ENCODE peak calls at places on chromosomes 4 and X, in six cellular contexts. One of them, this sample, is unnamed.

GRCh38 chr4:121062466-121062975 is 9.8 kb downstream of the NDNF start:
- DNase-seq in tibial nerve: no peak
- DNase-seq in neural crest cell: no peak
- DNase-seq in MCF 10A: no peak
- DNase-seq in CD14-positive monocyte: no peak
- DNase-seq in HFFc6: no peak
- DNase-seq in this sample: no peak

GRCh38 chr4:95360256-95360903 is 188.4 kb downstream of the UNC5C start:
- DNase-seq in tibial nerve: no peak
- DNase-seq in neural crest cell: no peak
- DNase-seq in MCF 10A: no peak
- DNase-seq in CD14-positive monocyte: no peak
- DNase-seq in HFFc6: no peak
- DNase-seq in this sample: no peak

GRCh38 chr4:162853788-162854187 is 312.9 kb downstream of the NAF1 start:
- DNase-seq in tibial nerve: no peak
- DNase-seq in neural crest cell: no peak
- DNase-seq in MCF 10A: no peak
- DNase-seq in CD14-positive monocyte: no peak
- DNase-seq in HFFc6: no peak
- DNase-seq in this sample: no peak

GRCh38 chrX:40109288-40110008 is 11.7 kb upstream of the BCOR start:
- DNase-seq in tibial nerve: peak
- DNase-seq in neural crest cell: no peak
- DNase-seq in MCF 10A: peak
- DNase-seq in CD14-positive monocyte: no peak
- DNase-seq in HFFc6: no peak
- DNase-seq in this sample: peak

GRCh38 chr4:173524218-173525117 is 5.6 kb downstream of the HAND2 start:
- DNase-seq in tibial nerve: no peak
- DNase-seq in neural crest cell: no peak
- DNase-seq in MCF 10A: no peak
- DNase-seq in CD14-positive monocyte: no peak
- DNase-seq in HFFc6: no peak
- DNase-seq in this sample: no peak

GRCh38 chr4:110224142-110224541 is 25.7 kb upstream of the ELOVL6 start:
- DNase-seq in tibial nerve: no peak
- DNase-seq in neural crest cell: no peak
- DNase-seq in MCF 10A: no peak
- DNase-seq in CD14-positive monocyte: no peak
- DNase-seq in HFFc6: no peak
- DNase-seq in this sample: no peak

GRCh38 chr4:81471361-81472248 is at the start of gene RASGEF1B:
- DNase-seq in tibial nerve: peak
- DNase-seq in neural crest cell: peak
- DNase-seq in MCF 10A: peak
- DNase-seq in CD14-positive monocyte: peak
- DNase-seq in HFFc6: peak
- DNase-seq in this sample: peak

GRCh38 chr4:70505152-70505748 is 13.1 kb upstream of the AMTN start:
- DNase-seq in tibial nerve: peak
- DNase-seq in neural crest cell: peak
- DNase-seq in MCF 10A: peak
- DNase-seq in CD14-positive monocyte: no peak
- DNase-seq in HFFc6: peak
- DNase-seq in this sample: peak

GRCh38 chrX:107537815-107538214 is 88.4 kb downstream of the FRMPD3 start:
- DNase-seq in tibial nerve: peak
- DNase-seq in neural crest cell: peak
- DNase-seq in MCF 10A: peak
- DNase-seq in CD14-positive monocyte: no peak
- DNase-seq in HFFc6: peak
- DNase-seq in this sample: peak

GRCh38 chr4:178293601-178294000 is 851.4 kb upstream of the AGA start:
- DNase-seq in tibial nerve: no peak
- DNase-seq in neural crest cell: no peak
- DNase-seq in MCF 10A: no peak
- DNase-seq in CD14-positive monocyte: no peak
- DNase-seq in HFFc6: no peak
- DNase-seq in this sample: no peak

GRCh38 chr4:180197471-180197870 is 2045.7 kb upstream of the TENM3 start:
- DNase-seq in tibial nerve: no peak
- DNase-seq in neural crest cell: no peak
- DNase-seq in MCF 10A: no peak
- DNase-seq in CD14-positive monocyte: no peak
- DNase-seq in HFFc6: no peak
- DNase-seq in this sample: no peak

GRCh38 chrX:72478351-72478750 is 94.3 kb downstream of the HDAC8 start:
- DNase-seq in tibial nerve: no peak
- DNase-seq in neural crest cell: no peak
- DNase-seq in MCF 10A: no peak
- DNase-seq in CD14-positive monocyte: no peak
- DNase-seq in HFFc6: no peak
- DNase-seq in this sample: no peak

GRCh38 chr4:140141196-140141845 is 12.7 kb downstream of the MAML3 start:
- DNase-seq in tibial nerve: no peak
- DNase-seq in neural crest cell: no peak
- DNase-seq in MCF 10A: no peak
- DNase-seq in CD14-positive monocyte: no peak
- DNase-seq in HFFc6: no peak
- DNase-seq in this sample: no peak

GRCh38 chrX:103197721-103198306 is 17.1 kb upstream of the BEX4 start:
- DNase-seq in tibial nerve: no peak
- DNase-seq in neural crest cell: no peak
- DNase-seq in MCF 10A: peak
- DNase-seq in CD14-positive monocyte: no peak
- DNase-seq in HFFc6: peak
- DNase-seq in this sample: no peak

GRCh38 chr4:7183780-7184460 is 8.4 kb upstream of the SORCS2 start:
- DNase-seq in tibial nerve: no peak
- DNase-seq in neural crest cell: no peak
- DNase-seq in MCF 10A: no peak
- DNase-seq in CD14-positive monocyte: no peak
- DNase-seq in HFFc6: no peak
- DNase-seq in this sample: no peak

GRCh38 chrX:3262906-3263305 is 83.5 kb downstream of the MXRA5 start:
- DNase-seq in tibial nerve: peak
- DNase-seq in neural crest cell: no peak
- DNase-seq in MCF 10A: peak
- DNase-seq in CD14-positive monocyte: no peak
- DNase-seq in HFFc6: peak
- DNase-seq in this sample: peak

GRCh38 chrX:10398271-10398670 is 222.1 kb downstream of the MID1 start:
- DNase-seq in tibial nerve: no peak
- DNase-seq in neural crest cell: no peak
- DNase-seq in MCF 10A: no peak
- DNase-seq in CD14-positive monocyte: no peak
- DNase-seq in HFFc6: no peak
- DNase-seq in this sample: no peak

GRCh38 chrX:13652256-13653021 is 502 bp upstream of the TCEANC start:
- DNase-seq in tibial nerve: no peak
- DNase-seq in neural crest cell: no peak
- DNase-seq in MCF 10A: peak
- DNase-seq in CD14-positive monocyte: no peak
- DNase-seq in HFFc6: peak
- DNase-seq in this sample: peak

GRCh38 chr4:102356562-102357202 is 11.4 kb upstream of the SLC39A8 start:
- DNase-seq in tibial nerve: no peak
- DNase-seq in neural crest cell: no peak
- DNase-seq in MCF 10A: no peak
- DNase-seq in CD14-positive monocyte: no peak
- DNase-seq in HFFc6: no peak
- DNase-seq in this sample: no peak

GRCh38 chrX:5876984-5877655 is 351.5 kb downstream of the NLGN4X start:
- DNase-seq in tibial nerve: no peak
- DNase-seq in neural crest cell: peak
- DNase-seq in MCF 10A: no peak
- DNase-seq in CD14-positive monocyte: no peak
- DNase-seq in HFFc6: no peak
- DNase-seq in this sample: no peak

GRCh38 chr4:6749340-6750171 is 33.0 kb upstream of the KIAA0232 start:
- DNase-seq in tibial nerve: peak
- DNase-seq in neural crest cell: no peak
- DNase-seq in MCF 10A: peak
- DNase-seq in CD14-positive monocyte: no peak
- DNase-seq in HFFc6: peak
- DNase-seq in this sample: peak

GRCh38 chrX:40100537-40101429 is 3.0 kb upstream of the BCOR start:
- DNase-seq in tibial nerve: no peak
- DNase-seq in neural crest cell: no peak
- DNase-seq in MCF 10A: no peak
- DNase-seq in CD14-positive monocyte: no peak
- DNase-seq in HFFc6: no peak
- DNase-seq in this sample: no peak

GRCh38 chr4:137421796-137422195 is 110.5 kb downstream of the PCDH18 start:
- DNase-seq in tibial nerve: no peak
- DNase-seq in neural crest cell: no peak
- DNase-seq in MCF 10A: no peak
- DNase-seq in CD14-positive monocyte: no peak
- DNase-seq in HFFc6: no peak
- DNase-seq in this sample: no peak

GRCh38 chrX:87338510-87338909 is 179.1 kb upstream of the KLHL4 start:
- DNase-seq in tibial nerve: no peak
- DNase-seq in neural crest cell: no peak
- DNase-seq in MCF 10A: peak
- DNase-seq in CD14-positive monocyte: no peak
- DNase-seq in HFFc6: peak
- DNase-seq in this sample: no peak

GRCh38 chrX:103797691-103798090 is 21.1 kb downstream of the PLP1 start:
- DNase-seq in tibial nerve: no peak
- DNase-seq in neural crest cell: no peak
- DNase-seq in MCF 10A: no peak
- DNase-seq in CD14-positive monocyte: no peak
- DNase-seq in HFFc6: no peak
- DNase-seq in this sample: no peak

GRCh38 chrX:97372006-97372766 is 488.5 kb downstream of the RPA4 start:
- DNase-seq in tibial nerve: no peak
- DNase-seq in neural crest cell: no peak
- DNase-seq in MCF 10A: no peak
- DNase-seq in CD14-positive monocyte: no peak
- DNase-seq in HFFc6: no peak
- DNase-seq in this sample: no peak

GRCh38 chr4:28232376-28232775 is 1371.7 kb downstream of the STIM2 start:
- DNase-seq in tibial nerve: no peak
- DNase-seq in neural crest cell: no peak
- DNase-seq in MCF 10A: peak
- DNase-seq in CD14-positive monocyte: no peak
- DNase-seq in HFFc6: no peak
- DNase-seq in this sample: no peak

GRCh38 chrX:21985332-21985777 is 44.8 kb downstream of the SMS start:
- DNase-seq in tibial nerve: peak
- DNase-seq in neural crest cell: peak
- DNase-seq in MCF 10A: peak
- DNase-seq in CD14-positive monocyte: peak
- DNase-seq in HFFc6: peak
- DNase-seq in this sample: peak
- TF ChIP-seq CTCF in tibial nerve: peak
- TF ChIP-seq CTCF in neural crest cell: peak
- TF ChIP-seq CTCF in MCF 10A: peak
- TF ChIP-seq CTCF in CD14-positive monocyte: peak
- TF ChIP-seq CTCF in HFFc6: peak
- TF ChIP-seq CTCF in this sample: peak

GRCh38 chrX:53237056-53237455 is 12.0 kb upstream of the KDM5C start:
- DNase-seq in tibial nerve: no peak
- DNase-seq in neural crest cell: no peak
- DNase-seq in MCF 10A: no peak
- DNase-seq in CD14-positive monocyte: no peak
- DNase-seq in HFFc6: no peak
- DNase-seq in this sample: no peak

GRCh38 chrX:53242310-53242709 is 17.3 kb upstream of the KDM5C start:
- DNase-seq in tibial nerve: no peak
- DNase-seq in neural crest cell: no peak
- DNase-seq in MCF 10A: no peak
- DNase-seq in CD14-positive monocyte: no peak
- DNase-seq in HFFc6: no peak
- DNase-seq in this sample: no peak

GRCh38 chrX:53241558-53241957 is 16.6 kb upstream of the KDM5C start:
- DNase-seq in tibial nerve: no peak
- DNase-seq in neural crest cell: no peak
- DNase-seq in MCF 10A: no peak
- DNase-seq in CD14-positive monocyte: no peak
- DNase-seq in HFFc6: no peak
- DNase-seq in this sample: no peak

GRCh38 chrX:53236025-53236679 is 11.1 kb upstream of the KDM5C start:
- DNase-seq in tibial nerve: no peak
- DNase-seq in neural crest cell: no peak
- DNase-seq in MCF 10A: no peak
- DNase-seq in CD14-positive monocyte: no peak
- DNase-seq in HFFc6: no peak
- DNase-seq in this sample: no peak

DNA sequence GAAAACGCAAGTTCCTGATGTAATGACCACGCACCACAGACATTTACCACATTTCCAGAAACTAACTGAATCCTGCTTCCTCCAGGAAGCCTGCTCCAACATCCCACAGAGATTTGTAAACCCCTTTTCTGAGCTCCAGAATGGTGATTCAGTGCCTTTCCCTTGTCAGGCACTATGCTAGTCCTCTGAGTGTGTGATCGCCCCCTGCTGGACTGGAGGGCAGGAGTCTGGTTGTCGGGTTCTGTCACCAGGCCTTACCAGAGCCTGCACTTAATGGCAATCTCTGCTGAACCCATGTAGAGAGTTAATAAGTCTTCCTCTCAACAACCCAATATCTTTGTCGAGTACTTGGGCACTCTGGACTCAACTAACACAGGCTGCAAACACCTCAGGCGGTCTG is 14.5 kb upstream of the KDM5C start:
- DNase-seq in tibial nerve: no peak
- DNase-seq in neural crest cell: no peak
- DNase-seq in MCF 10A: peak
- DNase-seq in CD14-positive monocyte: no peak
- DNase-seq in HFFc6: no peak
- DNase-seq in this sample: no peak
- TF ChIP-seq CTCF in tibial nerve: no peak
- TF ChIP-seq CTCF in neural crest cell: peak
- TF ChIP-seq CTCF in MCF 10A: no peak
- TF ChIP-seq CTCF in CD14-positive monocyte: no peak
- TF ChIP-seq CTCF in HFFc6: peak
- TF ChIP-seq CTCF in this sample: no peak

GRCh38 chr4:39770471-39770870 is 72.5 kb downstream of the UBE2K start:
- DNase-seq in tibial nerve: no peak
- DNase-seq in neural crest cell: no peak
- DNase-seq in MCF 10A: no peak
- DNase-seq in CD14-positive monocyte: no peak
- DNase-seq in HFFc6: no peak
- DNase-seq in this sample: no peak
- TF ChIP-seq CTCF in tibial nerve: no peak
- TF ChIP-seq CTCF in neural crest cell: no peak
- TF ChIP-seq CTCF in MCF 10A: no peak
- TF ChIP-seq CTCF in CD14-positive monocyte: no peak
- TF ChIP-seq CTCF in HFFc6: no peak
- TF ChIP-seq CTCF in this sample: no peak

DNA sequence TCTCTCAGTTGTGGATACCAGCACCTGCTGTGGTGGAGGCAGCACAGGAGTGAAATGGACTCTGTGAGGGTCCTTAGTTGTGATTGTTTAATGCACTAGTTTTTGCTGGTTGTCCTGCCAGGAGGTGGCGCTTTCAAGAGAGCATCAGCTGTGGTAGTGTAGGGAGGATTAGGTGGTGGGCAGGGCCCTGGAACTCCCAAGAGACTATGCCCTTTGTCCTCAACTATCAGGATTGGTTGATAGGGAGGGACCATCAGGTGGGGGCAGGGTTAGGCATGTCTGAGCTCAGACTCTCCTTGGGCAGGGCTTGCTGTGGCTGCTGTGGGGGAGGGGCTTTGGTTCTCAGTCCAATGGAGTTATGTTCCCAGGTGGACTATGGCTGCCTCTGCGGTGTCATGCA is 121.9 kb downstream of the RRAGB start:
- DNase-seq in tibial nerve: no peak
- DNase-seq in neural crest cell: no peak
- DNase-seq in MCF 10A: no peak
- DNase-seq in CD14-positive monocyte: no peak
- DNase-seq in HFFc6: no peak
- DNase-seq in this sample: no peak
- TF ChIP-seq CTCF in tibial nerve: no peak
- TF ChIP-seq CTCF in neural crest cell: no peak
- TF ChIP-seq CTCF in MCF 10A: no peak
- TF ChIP-seq CTCF in CD14-positive monocyte: no peak
- TF ChIP-seq CTCF in HFFc6: no peak
- TF ChIP-seq CTCF in this sample: no peak

This sample was measured in Calu3.